ENCODE peak calls at places on chromosomes 2 and 18, in five cellular contexts. R is body of pancreas, Q is endothelial cell of umbilical vein, P is breast epithelium, U is fibroblast of the aortic adventitia. N is an unnamed sample.

GRCh38 chr2:220424561-220424960 is 797.1 kb downstream of the SLC4A3 start:
- DNase-seq in Q (no peak), P (no peak), U (no peak), R (no peak), N (no peak)

GRCh38 chr18:9951022-9951859 is 37.4 kb downstream of the VAPA start:
- DNase-seq in R (peak), U (peak), P (no peak), Q (peak), N (peak)

GRCh38 chr18:59383831-59384230 is 24.8 kb upstream of the LMAN1 start:
- DNase-seq in R (no peak), Q (no peak), P (no peak), U (no peak), N (no peak)

GRCh38 chr2:236823976-236824375 is 254.4 kb downstream of the ACKR3 start:
- DNase-seq in R (no peak), Q (no peak), U (no peak), P (no peak), N (no peak)

GRCh38 chr18:12921178-12921577 is 26.6 kb upstream of the SEH1L start:
- DNase-seq in U (no peak), R (no peak), P (no peak), Q (no peak), N (no peak)

GRCh38 chr18:21834301-21834660 is 93.7 kb downstream of the MIB1 start:
- DNase-seq in U (no peak), R (no peak), Q (peak), P (no peak), N (no peak)

GRCh38 chr2:144097440-144098225 is 422.3 kb downstream of the ZEB2 start:
- DNase-seq in Q (no peak), U (no peak), P (no peak), R (no peak), N (no peak)

GRCh38 chr2:217839750-217840107 is 163.1 kb downstream of the TNS1 start:
- DNase-seq in U (no peak), R (no peak), P (no peak), Q (no peak), N (no peak)

GRCh38 chr18:7070466-7070865 is 47.1 kb downstream of the LAMA1 start:
- DNase-seq in P (no peak), U (no peak), Q (no peak), R (no peak), N (no peak)

GRCh38 chr2:68828887-68829708 is 42.1 kb downstream of the BMP10 start:
- DNase-seq in R (peak), P (peak), Q (peak), U (peak), N (peak)

GRCh38 chr2:28321426-28321825 is 71.2 kb upstream of the FOSL2 start:
- DNase-seq in Q (no peak), P (no peak), U (peak), R (no peak), N (no peak)

GRCh38 chr2:158599609-158600008 is 142.9 kb downstream of the PKP4 start:
- DNase-seq in U (peak), R (no peak), P (no peak), Q (no peak), N (no peak)

GRCh38 chr2:72236445-72237067 is 88.9 kb upstream of the CYP26B1 start:
- DNase-seq in P (no peak), R (no peak), U (peak), Q (peak), N (peak)

GRCh38 chr2:74778381-74779371 is 55.3 kb upstream of the HK2 start:
- DNase-seq in R (peak), U (no peak), P (no peak), Q (no peak), N (peak)

GRCh38 chr2:224405841-224406370 is 4.0 kb upstream of the FAM124B start:
- DNase-seq in Q (peak), R (no peak), U (no peak), P (no peak), N (no peak)

GRCh38 chr18:59546164-59546563 is 151.1 kb downstream of the CCBE1 start:
- DNase-seq in Q (no peak), U (peak), R (no peak), P (no peak), N (no peak)

GRCh38 chr2:32788106-32788505 is 158.6 kb upstream of the LTBP1 start:
- DNase-seq in Q (peak), U (no peak), P (no peak), R (no peak), N (no peak)

GRCh38 chr2:121080013-121080772 is 204.8 kb downstream of the TFCP2L1 start:
- DNase-seq in R (peak), Q (peak), U (peak), P (no peak), N (no peak)

GRCh38 chr2:108968619-108969018 is 20.4 kb downstream of the EDAR start:
- DNase-seq in U (peak), P (no peak), Q (no peak), R (peak), N (no peak)

GRCh38 chr18:26488417-26489009 is 59.8 kb downstream of the KCTD1 start:
- DNase-seq in R (no peak), Q (no peak), U (no peak), P (no peak), N (no peak)

GRCh38 chr2:97267411-97268074 is 154.6 kb downstream of the ANKRD36 start:
- DNase-seq in R (peak), Q (peak), P (peak), U (peak), N (no peak)

GRCh38 chr2:39266139-39266805 is 22.5 kb upstream of the CDKL4 start:
- DNase-seq in P (no peak), U (no peak), R (no peak), Q (no peak), N (no peak)

GRCh38 chr2:229159405-229159804 is 111.7 kb downstream of the PID1 start:
- DNase-seq in R (no peak), P (no peak), U (no peak), Q (no peak), N (no peak)
- TF ChIP-seq CTCF in R (no peak), P (no peak), U (no peak), Q (no peak), N (no peak)

DNA sequence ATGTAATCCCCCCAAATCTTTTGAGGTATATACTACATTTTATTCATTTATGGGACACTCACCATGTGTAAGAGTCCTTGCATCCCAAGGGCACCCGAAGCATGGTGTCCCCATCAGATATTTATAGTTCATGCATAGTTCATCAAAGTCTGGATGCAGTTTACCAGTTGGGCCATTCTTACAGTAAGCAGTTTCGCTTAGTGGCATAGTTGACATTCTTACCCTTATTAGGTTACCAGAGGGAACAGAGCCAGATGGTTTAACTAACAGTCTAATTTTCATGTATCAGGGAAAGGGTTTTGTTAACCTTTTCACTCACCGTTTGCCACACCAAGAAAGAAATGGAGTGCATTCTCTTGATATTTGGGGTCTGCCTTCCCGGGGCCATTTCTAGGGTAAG is 7.1 kb downstream of the ZNF407 start:
- DNase-seq in P (no peak), U (peak), R (no peak), Q (no peak), N (no peak)
- H3K4me3 ChIP-seq in P (no peak), U (no peak), R (no peak), Q (no peak), N (no peak)

GRCh38 chr2:70964596-70965386 is 13.6 kb upstream of the ANKRD53 start:
- DNase-seq in R (peak), P (peak), Q (peak), U (peak), N (no peak)

GRCh38 chr2:70965506-70965905 is 12.9 kb upstream of the ANKRD53 start:
- DNase-seq in Q (no peak), P (peak), U (no peak), R (no peak), N (no peak)

GRCh38 chr2:70962211-70962884 is 16.1 kb upstream of the ANKRD53 start:
- DNase-seq in U (no peak), P (peak), R (no peak), Q (no peak), N (no peak)

GRCh38 chr2:70962885-70963878 is 15.2 kb upstream of the ANKRD53 start:
- DNase-seq in Q (no peak), R (peak), P (peak), U (no peak), N (no peak)

DNA sequence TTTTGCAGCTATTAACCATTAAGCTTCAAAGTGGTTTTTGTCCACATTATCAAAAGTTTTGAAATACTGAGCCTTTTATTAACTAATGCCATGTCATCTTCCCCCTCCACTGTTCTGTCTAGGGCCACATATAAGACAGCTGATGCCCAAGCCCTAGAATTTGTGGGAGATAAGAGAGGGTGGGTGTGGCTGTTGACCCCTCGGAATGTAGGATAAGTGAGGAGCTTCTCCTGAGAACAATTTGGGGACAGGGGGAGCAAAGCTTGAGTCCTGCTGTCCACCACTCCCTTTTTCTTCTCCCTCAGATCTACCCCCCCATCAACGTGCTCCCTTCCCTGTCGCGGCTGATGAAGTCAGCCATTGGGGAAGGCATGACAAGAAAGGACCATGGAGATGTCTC is 14.3 kb upstream of the ANKRD53 start:
- DNase-seq in R (no peak), U (no peak), P (no peak), Q (no peak), N (no peak)
- TF ChIP-seq CTCF in R (no peak), U (no peak), P (no peak), Q (no peak), N (no peak)

GRCh38 chr18:76619342-76620315 is 124.6 kb upstream of the ZNF516 start:
- DNase-seq in Q (no peak), R (peak), U (peak), P (peak), N (no peak)
- H3K4me3 ChIP-seq in Q (no peak), R (no peak), U (peak), P (peak), N (peak)

DNA sequence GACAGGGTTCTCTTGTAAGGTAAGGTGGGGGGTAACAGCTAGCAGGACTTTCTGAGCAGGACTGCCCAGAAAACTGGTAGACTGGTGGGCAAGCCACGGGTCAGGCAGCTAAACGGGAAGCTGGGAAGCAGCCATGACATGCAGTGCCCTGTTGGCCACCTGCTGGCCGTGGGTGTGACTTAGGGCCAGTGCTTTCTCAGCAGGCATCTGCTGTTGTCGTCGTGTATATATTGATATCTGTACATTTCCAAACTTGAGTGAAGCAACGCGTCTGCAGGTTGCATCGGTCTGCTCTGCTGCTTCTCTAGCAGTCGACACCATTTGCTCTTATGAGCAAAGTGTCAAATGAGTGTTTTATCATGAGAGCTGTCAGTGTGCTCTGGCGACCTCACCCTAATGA is 31.0 kb downstream of the COA5 start:
- DNase-seq in U (no peak), Q (no peak), R (no peak), P (no peak), N (no peak)
- TF ChIP-seq CTCF in U (peak), Q (no peak), R (no peak), P (no peak), N (peak)

GRCh38 chr2:167509585-167509984 is 621.3 kb downstream of the XIRP2 start:
- DNase-seq in Q (peak), U (peak), R (no peak), P (no peak), N (peak)

GRCh38 chr2:167508709-167509108 is 620.4 kb downstream of the XIRP2 start:
- DNase-seq in Q (no peak), P (no peak), R (no peak), U (no peak), N (no peak)

GRCh38 chr2:167506395-167506794 is 618.1 kb downstream of the XIRP2 start:
- DNase-seq in P (no peak), R (no peak), U (no peak), Q (no peak), N (no peak)

GRCh38 chr2:167504061-167504460 is 615.8 kb downstream of the XIRP2 start:
- DNase-seq in U (no peak), Q (peak), R (no peak), P (no peak), N (no peak)

DNA sequence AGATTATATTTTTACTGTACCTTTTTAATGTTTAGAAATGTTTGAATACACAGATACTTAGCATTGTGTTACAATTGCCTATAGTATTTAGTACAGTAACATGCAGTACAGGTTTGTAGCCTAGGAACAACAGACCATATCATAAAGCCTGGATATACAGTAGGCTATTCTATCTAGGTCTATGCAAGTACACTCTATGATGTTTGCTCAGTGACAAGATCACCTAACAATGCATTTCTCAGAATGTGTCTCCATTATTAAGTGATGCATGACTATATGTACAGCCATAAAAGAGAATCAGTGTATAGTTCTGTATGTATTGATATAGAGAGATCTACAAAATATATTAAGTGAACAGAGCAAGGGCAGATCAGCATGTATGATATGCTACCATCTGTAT is 616.4 kb downstream of the XIRP2 start:
- DNase-seq in U (no peak), Q (no peak), R (no peak), P (no peak), N (no peak)
- H3K4me3 ChIP-seq in U (no peak), Q (no peak), R (no peak), P (no peak), N (no peak)

GRCh38 chr2:20600756-20601325 is 50.1 kb downstream of the HS1BP3 start:
- DNase-seq in R (no peak), U (peak), P (no peak), Q (peak), N (no peak)
- TF ChIP-seq CTCF in R (no peak), U (peak), P (no peak), Q (peak), N (peak)

DNA sequence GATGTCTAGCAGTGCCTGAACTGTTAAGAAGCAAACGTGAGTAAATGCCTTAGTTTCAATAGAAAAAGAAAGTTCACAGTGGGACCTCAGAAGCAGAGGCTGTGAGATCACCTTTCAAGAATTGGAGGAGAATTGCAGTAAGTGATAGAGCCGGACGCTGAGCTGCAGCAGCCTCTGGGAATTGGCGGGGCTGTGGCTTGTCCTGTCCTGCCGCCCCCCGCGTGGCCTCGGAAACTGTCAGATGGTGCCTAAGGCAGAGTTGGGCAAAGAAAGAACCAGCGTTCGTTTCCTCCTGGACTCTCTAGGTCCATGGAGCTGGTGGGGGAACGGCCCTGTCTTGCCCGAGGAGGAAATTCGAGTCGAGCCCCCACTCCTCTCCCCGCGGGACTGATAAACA is 567 bp upstream of the EMILIN2 start:
- DNase-seq in U (peak), R (no peak), P (no peak), Q (peak), N (no peak)
- H3K4me3 ChIP-seq in U (peak), R (no peak), P (peak), Q (peak), N (peak)

DNA sequence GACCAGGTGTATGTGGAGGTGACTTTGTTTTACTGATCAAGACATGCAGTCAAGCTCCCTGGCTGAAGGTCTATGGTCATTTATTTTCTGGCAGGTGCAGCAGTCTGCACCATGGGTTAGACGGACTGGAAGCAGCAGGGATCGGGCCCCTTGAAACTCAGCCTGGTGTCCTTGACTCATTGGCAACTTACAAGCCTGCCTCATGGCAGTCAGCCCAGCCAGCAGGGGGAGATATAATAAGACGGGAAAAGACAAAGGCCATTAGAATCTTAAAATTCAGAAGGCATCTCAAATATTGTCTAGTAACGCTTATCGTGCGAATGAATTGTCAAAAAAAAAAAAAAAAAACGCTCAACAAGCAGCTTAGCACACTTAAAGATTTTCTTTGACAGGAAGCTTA is 308.2 kb downstream of the EN1 start:
- DNase-seq in U (peak), R (peak), Q (no peak), P (no peak), N (no peak)
- TF ChIP-seq CTCF in U (peak), R (peak), Q (no peak), P (no peak), N (peak)

DNA sequence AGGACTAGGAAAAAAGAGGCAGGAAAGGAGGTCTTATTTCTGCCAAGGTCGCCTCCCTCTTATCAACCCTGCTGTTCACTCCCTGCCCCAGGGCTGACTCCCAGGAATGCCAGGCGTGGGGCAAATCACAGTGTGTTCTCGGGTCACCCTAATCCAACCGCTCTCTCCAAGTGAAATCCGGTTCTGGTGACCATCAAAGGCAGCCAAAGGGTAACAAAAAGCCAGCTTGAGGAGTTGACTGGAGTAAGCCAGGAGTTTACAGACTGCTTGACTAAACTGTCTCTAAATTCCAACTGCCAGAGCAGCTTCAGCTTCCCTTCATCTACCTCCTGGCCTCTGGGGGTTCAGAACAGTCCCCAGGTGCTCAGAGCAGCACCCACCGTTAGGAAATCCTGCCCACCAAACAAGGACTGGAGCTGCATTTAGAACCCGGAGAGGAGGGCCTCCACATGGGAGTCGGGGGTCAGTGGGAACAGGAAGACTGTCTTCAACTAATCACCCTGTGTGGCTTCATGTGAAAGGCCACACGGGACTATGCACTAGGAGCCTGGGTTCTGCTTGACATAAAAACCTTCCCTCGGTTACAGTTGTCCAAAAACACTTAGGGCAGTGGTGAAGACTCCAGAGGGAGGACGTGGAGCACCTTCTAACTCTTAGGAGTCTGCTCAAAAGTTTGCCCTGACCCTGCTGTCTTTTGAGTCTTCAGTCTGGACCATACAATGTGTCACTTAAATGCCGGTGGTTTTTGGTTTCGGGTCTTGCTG is 24.2 kb upstream of the MCFD2 start:
- DNase-seq in Q (no peak), R (peak), P (no peak), U (no peak), N (no peak)
- H3K4me3 ChIP-seq in Q (no peak), R (no peak), P (no peak), U (no peak), N (peak)

N was measured in epithelial cell of proximal tubule.